ENCODE peak calls at places on chromosome 13, in seven cellular contexts. One of them, this sample, is unnamed.
A peak's percentile ranks its signal among the peaks of the same experiment; 100 is the strongest.

GRCh38 chr13:98524391-98524790 is 52.5 kb downstream of the STK24 start:
- DNase-seq in brain microvascular endothelial cell: no peak
- DNase-seq in breast epithelium: no peak
- DNase-seq in esophagus squamous epithelium: no peak
- DNase-seq in fibroblast of lung: no peak
- DNase-seq in cardiac fibroblast: no peak
- DNase-seq in astrocyte of the spinal cord: peak; percentile 60
- DNase-seq in this sample: no peak

GRCh38 chr13:98571955-98572662 is 4.8 kb downstream of the STK24 start:
- DNase-seq in brain microvascular endothelial cell: no peak
- DNase-seq in breast epithelium: no peak
- DNase-seq in esophagus squamous epithelium: no peak
- DNase-seq in fibroblast of lung: peak; percentile 44
- DNase-seq in cardiac fibroblast: peak; percentile 50
- DNase-seq in astrocyte of the spinal cord: peak; percentile 78
- DNase-seq in this sample: no peak

GRCh38 chr13:29749401-29750177 is 100.8 kb downstream of the UBL3 start:
- DNase-seq in brain microvascular endothelial cell: peak; percentile 44
- DNase-seq in breast epithelium: no peak
- DNase-seq in esophagus squamous epithelium: no peak
- DNase-seq in fibroblast of lung: peak; percentile 62
- DNase-seq in cardiac fibroblast: peak; percentile 58
- DNase-seq in astrocyte of the spinal cord: peak; percentile 80
- DNase-seq in this sample: no peak

GRCh38 chr13:74006666-74007065 is 127.5 kb downstream of the KLF12 start:
- DNase-seq in brain microvascular endothelial cell: no peak
- DNase-seq in breast epithelium: no peak
- DNase-seq in esophagus squamous epithelium: no peak
- DNase-seq in fibroblast of lung: no peak
- DNase-seq in cardiac fibroblast: no peak
- DNase-seq in astrocyte of the spinal cord: no peak
- DNase-seq in this sample: no peak

GRCh38 chr13:98089826-98090225 is 53.1 kb upstream of the FARP1 start:
- DNase-seq in brain microvascular endothelial cell: no peak
- DNase-seq in breast epithelium: no peak
- DNase-seq in esophagus squamous epithelium: no peak
- DNase-seq in fibroblast of lung: peak; percentile 53
- DNase-seq in cardiac fibroblast: peak; percentile 49
- DNase-seq in astrocyte of the spinal cord: peak; percentile 8
- DNase-seq in this sample: no peak

GRCh38 chr13:91358384-91358776 is 10.9 kb downstream of the MIR17HG start:
- DNase-seq in brain microvascular endothelial cell: no peak
- DNase-seq in breast epithelium: no peak
- DNase-seq in esophagus squamous epithelium: no peak
- DNase-seq in fibroblast of lung: no peak
- DNase-seq in cardiac fibroblast: no peak
- DNase-seq in astrocyte of the spinal cord: no peak
- DNase-seq in this sample: no peak

GRCh38 chr13:44371421-44371820 is 2.2 kb upstream of the SERP2 start:
- DNase-seq in brain microvascular endothelial cell: no peak
- DNase-seq in breast epithelium: no peak
- DNase-seq in esophagus squamous epithelium: no peak
- DNase-seq in fibroblast of lung: no peak
- DNase-seq in cardiac fibroblast: no peak
- DNase-seq in astrocyte of the spinal cord: no peak
- DNase-seq in this sample: no peak

GRCh38 chr13:112441779-112442310 is 65.7 kb downstream of the SPACA7 start:
- DNase-seq in brain microvascular endothelial cell: no peak
- DNase-seq in breast epithelium: no peak
- DNase-seq in esophagus squamous epithelium: no peak
- DNase-seq in fibroblast of lung: no peak
- DNase-seq in cardiac fibroblast: no peak
- DNase-seq in astrocyte of the spinal cord: no peak
- DNase-seq in this sample: no peak

GRCh38 chr13:59178344-59178743 is 985.4 kb downstream of the DIAPH3 start:
- DNase-seq in brain microvascular endothelial cell: peak; percentile 4
- DNase-seq in breast epithelium: no peak
- DNase-seq in esophagus squamous epithelium: no peak
- DNase-seq in fibroblast of lung: no peak
- DNase-seq in cardiac fibroblast: peak; percentile 35
- DNase-seq in astrocyte of the spinal cord: peak; percentile 8
- DNase-seq in this sample: no peak
- TF ChIP-seq CTCF in brain microvascular endothelial cell: peak; percentile 68
- TF ChIP-seq CTCF in breast epithelium: no peak
- TF ChIP-seq CTCF in esophagus squamous epithelium: no peak
- TF ChIP-seq CTCF in fibroblast of lung: peak; percentile 47
- TF ChIP-seq CTCF in cardiac fibroblast: peak; percentile 44
- TF ChIP-seq CTCF in astrocyte of the spinal cord: peak; percentile 51
- TF ChIP-seq CTCF in this sample: peak; percentile 44

GRCh38 chr13:113528101-113528797 is 37.7 kb upstream of the DCUN1D2 start:
- DNase-seq in brain microvascular endothelial cell: no peak
- DNase-seq in breast epithelium: peak; percentile 37
- DNase-seq in esophagus squamous epithelium: no peak
- DNase-seq in fibroblast of lung: no peak
- DNase-seq in cardiac fibroblast: no peak
- DNase-seq in astrocyte of the spinal cord: no peak
- DNase-seq in this sample: no peak

GRCh38 chr13:113527272-113527958 is 36.9 kb upstream of the DCUN1D2 start:
- DNase-seq in brain microvascular endothelial cell: no peak
- DNase-seq in breast epithelium: peak; percentile 30
- DNase-seq in esophagus squamous epithelium: no peak
- DNase-seq in fibroblast of lung: no peak
- DNase-seq in cardiac fibroblast: no peak
- DNase-seq in astrocyte of the spinal cord: no peak
- DNase-seq in this sample: no peak

GRCh38 chr13:113528798-113529180 is 38.3 kb upstream of the DCUN1D2 start:
- DNase-seq in brain microvascular endothelial cell: no peak
- DNase-seq in breast epithelium: peak; percentile 5
- DNase-seq in esophagus squamous epithelium: no peak
- DNase-seq in fibroblast of lung: no peak
- DNase-seq in cardiac fibroblast: no peak
- DNase-seq in astrocyte of the spinal cord: no peak
- DNase-seq in this sample: no peak

GRCh38 chr13:113531041-113531873 is 40.7 kb upstream of the DCUN1D2 start:
- DNase-seq in brain microvascular endothelial cell: no peak
- DNase-seq in breast epithelium: peak; percentile 46
- DNase-seq in esophagus squamous epithelium: no peak
- DNase-seq in fibroblast of lung: no peak
- DNase-seq in cardiac fibroblast: no peak
- DNase-seq in astrocyte of the spinal cord: no peak
- DNase-seq in this sample: no peak

DNA sequence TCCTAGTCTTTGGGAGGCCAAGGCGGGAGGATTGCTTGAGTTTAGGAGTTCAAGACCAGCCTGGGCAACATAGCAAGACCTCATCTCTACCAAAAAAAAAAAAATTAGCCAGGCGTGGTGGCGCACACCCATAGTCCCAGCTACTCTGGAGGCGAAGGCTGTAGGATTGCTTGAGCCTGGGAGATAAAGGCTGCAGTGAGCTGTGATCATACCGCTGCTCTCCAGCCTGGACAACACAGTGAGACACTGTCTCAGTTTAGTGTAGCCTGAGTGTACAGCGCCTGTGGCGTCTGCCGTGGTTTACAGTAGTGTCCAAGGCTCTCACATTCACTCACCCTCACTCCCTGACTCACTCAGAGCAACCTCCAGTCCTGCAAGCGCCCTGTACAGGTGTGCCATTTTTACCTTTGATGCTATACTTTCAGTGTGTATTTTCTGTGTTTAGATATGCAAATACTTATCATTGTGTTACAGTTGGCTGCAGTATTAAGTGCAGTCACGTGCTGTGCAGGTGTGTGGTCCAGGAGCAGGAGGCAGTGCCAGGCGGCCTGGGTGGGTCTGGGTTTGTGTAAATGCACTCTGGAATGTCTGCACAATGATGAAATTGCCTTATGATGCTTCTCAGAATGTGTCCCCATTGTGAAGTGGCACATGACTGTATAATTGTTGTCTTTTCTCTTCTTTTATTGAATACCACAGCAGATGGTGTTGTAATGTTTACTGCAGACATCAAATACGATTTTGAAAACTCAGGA is 36.1 kb upstream of the DCUN1D2 start:
- DNase-seq in brain microvascular endothelial cell: no peak
- DNase-seq in breast epithelium: peak; percentile 9
- DNase-seq in esophagus squamous epithelium: no peak
- DNase-seq in fibroblast of lung: no peak
- DNase-seq in cardiac fibroblast: no peak
- DNase-seq in astrocyte of the spinal cord: no peak
- DNase-seq in this sample: no peak
- H3K4me3 ChIP-seq in brain microvascular endothelial cell: no peak overlapping the region
- H3K4me3 ChIP-seq in breast epithelium: no peak overlapping the region
- H3K4me3 ChIP-seq in esophagus squamous epithelium: no peak overlapping the region
- H3K4me3 ChIP-seq in fibroblast of lung: no peak overlapping the region
- H3K4me3 ChIP-seq in cardiac fibroblast: no peak overlapping the region
- H3K4me3 ChIP-seq in astrocyte of the spinal cord: no peak overlapping the region
- H3K4me3 ChIP-seq in this sample: no peak overlapping the region

GRCh38 chr13:102571075-102571474 is 25.7 kb upstream of the TPP2 start:
- DNase-seq in brain microvascular endothelial cell: no peak
- DNase-seq in breast epithelium: no peak
- DNase-seq in esophagus squamous epithelium: no peak
- DNase-seq in fibroblast of lung: no peak
- DNase-seq in cardiac fibroblast: no peak
- DNase-seq in astrocyte of the spinal cord: no peak
- DNase-seq in this sample: no peak
- TF ChIP-seq CTCF in brain microvascular endothelial cell: peak; percentile 18
- TF ChIP-seq CTCF in breast epithelium: no peak
- TF ChIP-seq CTCF in esophagus squamous epithelium: no peak
- TF ChIP-seq CTCF in fibroblast of lung: peak; percentile 15
- TF ChIP-seq CTCF in cardiac fibroblast: no peak
- TF ChIP-seq CTCF in astrocyte of the spinal cord: peak; percentile 12
- TF ChIP-seq CTCF in this sample: peak; percentile 30

GRCh38 chr13:114311387-114311786 is 2.9 kb upstream of the CHAMP1 start:
- DNase-seq in brain microvascular endothelial cell: no peak
- DNase-seq in breast epithelium: no peak
- DNase-seq in esophagus squamous epithelium: no peak
- DNase-seq in fibroblast of lung: no peak
- DNase-seq in cardiac fibroblast: no peak
- DNase-seq in astrocyte of the spinal cord: no peak
- DNase-seq in this sample: no peak
- H3K4me3 ChIP-seq in brain microvascular endothelial cell: no peak overlapping the region
- H3K4me3 ChIP-seq in breast epithelium: no peak overlapping the region
- H3K4me3 ChIP-seq in esophagus squamous epithelium: no peak overlapping the region
- H3K4me3 ChIP-seq in fibroblast of lung: no peak overlapping the region
- H3K4me3 ChIP-seq in cardiac fibroblast: no peak overlapping the region
- H3K4me3 ChIP-seq in astrocyte of the spinal cord: no peak overlapping the region
- H3K4me3 ChIP-seq in this sample: no peak overlapping the region

This sample was measured in retinal pigment epithelial cell.